ENCODE peak calls at places on chromosomes 1 and 21, in eight cellular contexts. One of them, this sample, is unnamed.
A peak's percentile ranks its signal among the peaks of the same experiment; 100 is the strongest.

GRCh38 chr21:16587671-16588379 is 858.0 kb downstream of the USP25 start:
- DNase-seq in foreskin fibroblast: peak; percentile 54
- DNase-seq in HCT116: no peak
- DNase-seq in activated CD8-positive, alpha-beta memory T cell treated with anti-CD3 and anti-CD28 coated beads for 4 hours: no peak
- DNase-seq in C1 segment of cervical spinal cord: no peak
- DNase-seq in smooth muscle cell of the brain vasculature: no peak
- DNase-seq in stimulated activated CD4-positive, alpha-beta T cell treated with anti-CD3 and anti-CD28 coated beads, Interleukin-4, amount 100 ng/mL, for 24 hours: no peak
- DNase-seq in NCI-H1105: no peak
- DNase-seq in this sample: no peak

GRCh38 chr1:39213511-39214002 is 9.1 kb downstream of the MACF1 start:
- DNase-seq in foreskin fibroblast: peak; percentile 25
- DNase-seq in stimulated activated CD4-positive, alpha-beta T cell treated with anti-CD3 and anti-CD28 coated beads, Interleukin-4, amount 100 ng/mL, for 24 hours: no peak
- DNase-seq in HCT116: no peak
- DNase-seq in NCI-H1105: no peak
- DNase-seq in C1 segment of cervical spinal cord: no peak
- DNase-seq in activated CD8-positive, alpha-beta memory T cell treated with anti-CD3 and anti-CD28 coated beads for 4 hours: no peak
- DNase-seq in smooth muscle cell of the brain vasculature: no peak
- DNase-seq in this sample: no peak

GRCh38 chr21:42062543-42063022 is 8.5 kb upstream of the UMODL1 start:
- DNase-seq in stimulated activated CD4-positive, alpha-beta T cell treated with anti-CD3 and anti-CD28 coated beads, Interleukin-4, amount 100 ng/mL, for 24 hours: peak; percentile 74
- DNase-seq in foreskin fibroblast: no peak
- DNase-seq in HCT116: no peak
- DNase-seq in smooth muscle cell of the brain vasculature: no peak
- DNase-seq in activated CD8-positive, alpha-beta memory T cell treated with anti-CD3 and anti-CD28 coated beads for 4 hours: peak; percentile 63
- DNase-seq in NCI-H1105: no peak
- DNase-seq in C1 segment of cervical spinal cord: no peak
- DNase-seq in this sample: peak; percentile 84

GRCh38 chr1:182337736-182338571 is 53.6 kb downstream of the GLUL start:
- DNase-seq in C1 segment of cervical spinal cord: no peak
- DNase-seq in NCI-H1105: no peak
- DNase-seq in HCT116: no peak
- DNase-seq in activated CD8-positive, alpha-beta memory T cell treated with anti-CD3 and anti-CD28 coated beads for 4 hours: no peak
- DNase-seq in foreskin fibroblast: no peak
- DNase-seq in smooth muscle cell of the brain vasculature: no peak
- DNase-seq in stimulated activated CD4-positive, alpha-beta T cell treated with anti-CD3 and anti-CD28 coated beads, Interleukin-4, amount 100 ng/mL, for 24 hours: no peak
- DNase-seq in this sample: no peak

GRCh38 chr1:31497601-31498000 is 78.7 kb upstream of the TINAGL1 start:
- DNase-seq in smooth muscle cell of the brain vasculature: no peak
- DNase-seq in foreskin fibroblast: no peak
- DNase-seq in stimulated activated CD4-positive, alpha-beta T cell treated with anti-CD3 and anti-CD28 coated beads, Interleukin-4, amount 100 ng/mL, for 24 hours: no peak
- DNase-seq in HCT116: no peak
- DNase-seq in activated CD8-positive, alpha-beta memory T cell treated with anti-CD3 and anti-CD28 coated beads for 4 hours: no peak
- DNase-seq in C1 segment of cervical spinal cord: no peak
- DNase-seq in NCI-H1105: no peak
- DNase-seq in this sample: no peak

GRCh38 chr1:97870574-97870973 is 50.3 kb downstream of the DPYD start:
- DNase-seq in foreskin fibroblast: no peak
- DNase-seq in NCI-H1105: peak; percentile 94
- DNase-seq in activated CD8-positive, alpha-beta memory T cell treated with anti-CD3 and anti-CD28 coated beads for 4 hours: no peak
- DNase-seq in C1 segment of cervical spinal cord: no peak
- DNase-seq in stimulated activated CD4-positive, alpha-beta T cell treated with anti-CD3 and anti-CD28 coated beads, Interleukin-4, amount 100 ng/mL, for 24 hours: no peak
- DNase-seq in smooth muscle cell of the brain vasculature: no peak
- DNase-seq in HCT116: no peak
- DNase-seq in this sample: no peak

GRCh38 chr1:116855788-116856187 is 53.9 kb upstream of the PTGFRN start:
- DNase-seq in foreskin fibroblast: peak; percentile 82
- DNase-seq in smooth muscle cell of the brain vasculature: no peak
- DNase-seq in C1 segment of cervical spinal cord: no peak
- DNase-seq in stimulated activated CD4-positive, alpha-beta T cell treated with anti-CD3 and anti-CD28 coated beads, Interleukin-4, amount 100 ng/mL, for 24 hours: no peak
- DNase-seq in HCT116: no peak
- DNase-seq in activated CD8-positive, alpha-beta memory T cell treated with anti-CD3 and anti-CD28 coated beads for 4 hours: no peak
- DNase-seq in NCI-H1105: peak; percentile 85
- DNase-seq in this sample: no peak

GRCh38 chr1:116711061-116711582 is 43.1 kb upstream of the CD2 start:
- DNase-seq in activated CD8-positive, alpha-beta memory T cell treated with anti-CD3 and anti-CD28 coated beads for 4 hours: no peak
- DNase-seq in C1 segment of cervical spinal cord: no peak
- DNase-seq in smooth muscle cell of the brain vasculature: no peak
- DNase-seq in NCI-H1105: peak; percentile 5
- DNase-seq in foreskin fibroblast: no peak
- DNase-seq in stimulated activated CD4-positive, alpha-beta T cell treated with anti-CD3 and anti-CD28 coated beads, Interleukin-4, amount 100 ng/mL, for 24 hours: peak; percentile 25
- DNase-seq in HCT116: no peak
- DNase-seq in this sample: peak; percentile 41

GRCh38 chr1:59833991-59834390 is 19.2 kb downstream of the HOOK1 start:
- DNase-seq in C1 segment of cervical spinal cord: no peak
- DNase-seq in foreskin fibroblast: no peak
- DNase-seq in HCT116: no peak
- DNase-seq in smooth muscle cell of the brain vasculature: no peak
- DNase-seq in activated CD8-positive, alpha-beta memory T cell treated with anti-CD3 and anti-CD28 coated beads for 4 hours: no peak
- DNase-seq in NCI-H1105: no peak
- DNase-seq in stimulated activated CD4-positive, alpha-beta T cell treated with anti-CD3 and anti-CD28 coated beads, Interleukin-4, amount 100 ng/mL, for 24 hours: no peak
- DNase-seq in this sample: no peak

GRCh38 chr1:19010995-19011696 is 54.7 kb upstream of the IFFO2 start:
- DNase-seq in activated CD8-positive, alpha-beta memory T cell treated with anti-CD3 and anti-CD28 coated beads for 4 hours: peak; percentile 56
- DNase-seq in HCT116: peak; percentile 94
- DNase-seq in foreskin fibroblast: peak; percentile 95
- DNase-seq in stimulated activated CD4-positive, alpha-beta T cell treated with anti-CD3 and anti-CD28 coated beads, Interleukin-4, amount 100 ng/mL, for 24 hours: peak; percentile 85
- DNase-seq in NCI-H1105: no peak
- DNase-seq in C1 segment of cervical spinal cord: no peak
- DNase-seq in smooth muscle cell of the brain vasculature: peak; percentile 84
- DNase-seq in this sample: peak; percentile 95

This sample was measured in activated naive CD4-positive, alpha-beta T cell treated with anti-CD3 and anti-CD28 coated beads for 36 hours.